ENCODE peak calls at places on chromosomes 6 and 20, in nine cellular contexts. One of them, this sample, is unnamed.

GRCh38 chr6:69816569-69816968 is 19.8 kb upstream of the LMBRD1 start:
- DNase-seq in HL-60: no peak
- DNase-seq in cardiac fibroblast: no peak
- DNase-seq in breast epithelium: no peak
- DNase-seq in GM12865: peak
- DNase-seq in CD8-positive, alpha-beta T cell: peak
- DNase-seq in stomach: no peak
- DNase-seq in HFF-Myc: no peak
- DNase-seq in dorsolateral prefrontal cortex: no peak
- DNase-seq in this sample: no peak

GRCh38 chr20:10660661-10661060 is 13.1 kb downstream of the JAG1 start:
- DNase-seq in stomach: no peak
- DNase-seq in cardiac fibroblast: no peak
- DNase-seq in HL-60: no peak
- DNase-seq in breast epithelium: no peak
- DNase-seq in HFF-Myc: no peak
- DNase-seq in GM12865: no peak
- DNase-seq in dorsolateral prefrontal cortex: no peak
- DNase-seq in CD8-positive, alpha-beta T cell: no peak
- DNase-seq in this sample: no peak

GRCh38 chr6:168860987-168861386 is 392.7 kb downstream of the THBS2 start:
- DNase-seq in GM12865: no peak
- DNase-seq in HL-60: no peak
- DNase-seq in HFF-Myc: no peak
- DNase-seq in breast epithelium: no peak
- DNase-seq in cardiac fibroblast: no peak
- DNase-seq in stomach: no peak
- DNase-seq in dorsolateral prefrontal cortex: no peak
- DNase-seq in CD8-positive, alpha-beta T cell: no peak
- DNase-seq in this sample: no peak

GRCh38 chr6:28105286-28105685 is 19.1 kb upstream of the ZSCAN16 start:
- DNase-seq in GM12865: peak
- DNase-seq in cardiac fibroblast: no peak
- DNase-seq in breast epithelium: no peak
- DNase-seq in HFF-Myc: no peak
- DNase-seq in CD8-positive, alpha-beta T cell: no peak
- DNase-seq in dorsolateral prefrontal cortex: no peak
- DNase-seq in stomach: no peak
- DNase-seq in HL-60: peak
- DNase-seq in this sample: no peak

GRCh38 chr20:2364014-2364413 is 16.7 kb upstream of the TGM6 start:
- DNase-seq in HFF-Myc: no peak
- DNase-seq in dorsolateral prefrontal cortex: no peak
- DNase-seq in breast epithelium: no peak
- DNase-seq in stomach: no peak
- DNase-seq in HL-60: no peak
- DNase-seq in CD8-positive, alpha-beta T cell: no peak
- DNase-seq in GM12865: no peak
- DNase-seq in cardiac fibroblast: peak
- DNase-seq in this sample: no peak

GRCh38 chr6:49430866-49431265 is 32.2 kb downstream of the MMUT start:
- DNase-seq in stomach: no peak
- DNase-seq in breast epithelium: no peak
- DNase-seq in HL-60: no peak
- DNase-seq in GM12865: no peak
- DNase-seq in CD8-positive, alpha-beta T cell: no peak
- DNase-seq in cardiac fibroblast: no peak
- DNase-seq in dorsolateral prefrontal cortex: no peak
- DNase-seq in HFF-Myc: no peak
- DNase-seq in this sample: no peak

GRCh38 chr6:160141001-160141726 is 19.5 kb downstream of the SLC22A1 start:
- DNase-seq in CD8-positive, alpha-beta T cell: no peak
- DNase-seq in HL-60: no peak
- DNase-seq in dorsolateral prefrontal cortex: no peak
- DNase-seq in breast epithelium: no peak
- DNase-seq in HFF-Myc: peak
- DNase-seq in GM12865: no peak
- DNase-seq in stomach: no peak
- DNase-seq in cardiac fibroblast: peak
- DNase-seq in this sample: no peak

GRCh38 chr6:100573169-100573568 is 108.4 kb upstream of the SIM1 start:
- DNase-seq in breast epithelium: no peak
- DNase-seq in HFF-Myc: peak
- DNase-seq in stomach: no peak
- DNase-seq in HL-60: no peak
- DNase-seq in CD8-positive, alpha-beta T cell: no peak
- DNase-seq in GM12865: peak
- DNase-seq in dorsolateral prefrontal cortex: no peak
- DNase-seq in cardiac fibroblast: peak
- DNase-seq in this sample: no peak

DNA sequence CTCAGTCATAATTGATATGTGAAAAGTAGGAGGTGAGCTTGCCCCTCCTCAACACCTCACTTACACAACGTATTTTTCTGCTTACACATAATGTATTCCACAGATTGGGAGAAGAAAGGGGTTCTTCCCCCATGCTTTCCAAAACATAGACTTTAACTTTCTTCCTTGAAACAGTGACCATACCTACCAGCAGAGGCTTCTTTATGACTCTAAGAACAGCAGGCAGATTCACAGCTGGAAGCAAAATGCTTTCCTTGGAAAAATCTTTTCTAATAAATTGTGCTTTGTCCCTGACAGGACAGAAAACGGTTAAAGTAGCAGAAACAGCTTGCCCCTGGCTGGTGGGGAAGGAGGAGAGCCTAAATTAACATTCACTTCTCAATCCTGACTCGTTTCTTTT is 629.1 kb upstream of the IMPG1 start:
- DNase-seq in dorsolateral prefrontal cortex: no peak
- DNase-seq in HL-60: no peak
- DNase-seq in CD8-positive, alpha-beta T cell: no peak
- DNase-seq in stomach: no peak
- DNase-seq in HFF-Myc: no peak
- DNase-seq in GM12865: no peak
- DNase-seq in cardiac fibroblast: peak
- DNase-seq in breast epithelium: no peak
- DNase-seq in this sample: no peak
- TF ChIP-seq CTCF in dorsolateral prefrontal cortex: no peak
- TF ChIP-seq CTCF in HL-60: no peak
- TF ChIP-seq CTCF in CD8-positive, alpha-beta T cell: no peak
- TF ChIP-seq CTCF in stomach: no peak
- TF ChIP-seq CTCF in HFF-Myc: no peak
- TF ChIP-seq CTCF in GM12865: no peak
- TF ChIP-seq CTCF in cardiac fibroblast: no peak
- TF ChIP-seq CTCF in breast epithelium: no peak
- TF ChIP-seq CTCF in this sample: no peak

GRCh38 chr6:1551236-1551635 is 58.5 kb upstream of the FOXC1 start:
- DNase-seq in dorsolateral prefrontal cortex: no peak
- DNase-seq in HFF-Myc: no peak
- DNase-seq in CD8-positive, alpha-beta T cell: no peak
- DNase-seq in cardiac fibroblast: no peak
- DNase-seq in breast epithelium: no peak
- DNase-seq in HL-60: no peak
- DNase-seq in GM12865: no peak
- DNase-seq in stomach: no peak
- DNase-seq in this sample: no peak

GRCh38 chr6:1553562-1554088 is 56.1 kb upstream of the FOXC1 start:
- DNase-seq in breast epithelium: no peak
- DNase-seq in HL-60: no peak
- DNase-seq in stomach: no peak
- DNase-seq in dorsolateral prefrontal cortex: no peak
- DNase-seq in HFF-Myc: no peak
- DNase-seq in CD8-positive, alpha-beta T cell: no peak
- DNase-seq in cardiac fibroblast: no peak
- DNase-seq in GM12865: no peak
- DNase-seq in this sample: no peak

GRCh38 chr6:1554881-1555569 is 54.7 kb upstream of the FOXC1 start:
- DNase-seq in cardiac fibroblast: peak
- DNase-seq in CD8-positive, alpha-beta T cell: peak
- DNase-seq in GM12865: peak
- DNase-seq in HL-60: peak
- DNase-seq in breast epithelium: peak
- DNase-seq in dorsolateral prefrontal cortex: peak
- DNase-seq in HFF-Myc: no peak
- DNase-seq in stomach: peak
- DNase-seq in this sample: peak

GRCh38 chr6:1552296-1552761 is 57.4 kb upstream of the FOXC1 start:
- DNase-seq in cardiac fibroblast: peak
- DNase-seq in stomach: no peak
- DNase-seq in HL-60: no peak
- DNase-seq in dorsolateral prefrontal cortex: no peak
- DNase-seq in GM12865: peak
- DNase-seq in CD8-positive, alpha-beta T cell: no peak
- DNase-seq in breast epithelium: no peak
- DNase-seq in HFF-Myc: no peak
- DNase-seq in this sample: peak

DNA sequence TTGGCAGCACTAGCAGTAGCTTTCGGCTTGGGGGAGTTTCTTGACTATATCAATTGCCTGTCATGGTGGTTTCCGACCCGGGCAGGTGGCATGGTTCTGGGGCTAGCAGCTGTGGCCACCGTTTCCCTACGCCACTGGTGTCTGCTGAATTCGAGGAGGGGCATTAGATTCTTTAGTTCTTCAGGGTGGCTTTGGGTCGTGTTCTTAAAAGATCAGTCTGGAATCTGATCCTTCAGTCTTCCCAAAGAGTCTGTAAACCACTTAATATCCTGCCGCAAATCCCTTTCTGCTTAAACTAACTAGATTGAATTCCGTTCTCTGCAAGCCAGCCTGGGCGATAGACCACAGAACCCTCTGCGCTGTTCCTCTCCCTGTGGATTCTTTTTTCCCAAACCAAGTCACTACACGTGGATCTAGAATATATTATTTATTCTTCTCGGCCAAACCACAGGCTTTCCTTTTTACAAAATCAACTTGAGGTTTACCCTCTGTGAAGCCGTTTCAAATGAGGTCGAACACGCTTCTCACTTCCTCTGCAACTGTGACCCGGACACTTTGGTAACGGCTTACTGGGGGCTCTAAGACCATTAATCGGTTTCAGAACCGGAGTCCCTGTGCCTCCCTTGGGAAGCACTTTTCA is 55.4 kb upstream of the FOXC1 start:
- DNase-seq in GM12865: peak
- DNase-seq in HL-60: no peak
- DNase-seq in CD8-positive, alpha-beta T cell: no peak
- DNase-seq in cardiac fibroblast: no peak
- DNase-seq in dorsolateral prefrontal cortex: peak
- DNase-seq in breast epithelium: no peak
- DNase-seq in stomach: no peak
- DNase-seq in HFF-Myc: no peak
- DNase-seq in this sample: no peak
- H3K4me3 ChIP-seq in GM12865: no peak
- H3K4me3 ChIP-seq in HL-60: no peak
- H3K4me3 ChIP-seq in CD8-positive, alpha-beta T cell: peak
- H3K4me3 ChIP-seq in cardiac fibroblast: peak
- H3K4me3 ChIP-seq in dorsolateral prefrontal cortex: peak
- H3K4me3 ChIP-seq in breast epithelium: peak
- H3K4me3 ChIP-seq in stomach: peak
- H3K4me3 ChIP-seq in HFF-Myc: peak
- H3K4me3 ChIP-seq in this sample: peak

GRCh38 chr6:166650824-166651223 is 23.8 kb upstream of the RPS6KA2 start:
- DNase-seq in HL-60: no peak
- DNase-seq in cardiac fibroblast: no peak
- DNase-seq in stomach: no peak
- DNase-seq in GM12865: no peak
- DNase-seq in breast epithelium: no peak
- DNase-seq in HFF-Myc: no peak
- DNase-seq in CD8-positive, alpha-beta T cell: no peak
- DNase-seq in dorsolateral prefrontal cortex: no peak
- DNase-seq in this sample: no peak

GRCh38 chr6:166646716-166647115 is 19.7 kb upstream of the RPS6KA2 start:
- DNase-seq in stomach: no peak
- DNase-seq in HFF-Myc: no peak
- DNase-seq in CD8-positive, alpha-beta T cell: no peak
- DNase-seq in cardiac fibroblast: no peak
- DNase-seq in GM12865: no peak
- DNase-seq in HL-60: no peak
- DNase-seq in breast epithelium: no peak
- DNase-seq in dorsolateral prefrontal cortex: no peak
- DNase-seq in this sample: no peak

GRCh38 chr6:166651408-166651807 is 24.4 kb upstream of the RPS6KA2 start:
- DNase-seq in HFF-Myc: no peak
- DNase-seq in cardiac fibroblast: no peak
- DNase-seq in GM12865: no peak
- DNase-seq in stomach: no peak
- DNase-seq in CD8-positive, alpha-beta T cell: no peak
- DNase-seq in dorsolateral prefrontal cortex: no peak
- DNase-seq in breast epithelium: no peak
- DNase-seq in HL-60: no peak
- DNase-seq in this sample: no peak

GRCh38 chr6:166647896-166648295 is 20.8 kb upstream of the RPS6KA2 start:
- DNase-seq in cardiac fibroblast: no peak
- DNase-seq in HL-60: no peak
- DNase-seq in CD8-positive, alpha-beta T cell: no peak
- DNase-seq in stomach: no peak
- DNase-seq in dorsolateral prefrontal cortex: no peak
- DNase-seq in HFF-Myc: no peak
- DNase-seq in GM12865: no peak
- DNase-seq in breast epithelium: no peak
- DNase-seq in this sample: no peak

DNA sequence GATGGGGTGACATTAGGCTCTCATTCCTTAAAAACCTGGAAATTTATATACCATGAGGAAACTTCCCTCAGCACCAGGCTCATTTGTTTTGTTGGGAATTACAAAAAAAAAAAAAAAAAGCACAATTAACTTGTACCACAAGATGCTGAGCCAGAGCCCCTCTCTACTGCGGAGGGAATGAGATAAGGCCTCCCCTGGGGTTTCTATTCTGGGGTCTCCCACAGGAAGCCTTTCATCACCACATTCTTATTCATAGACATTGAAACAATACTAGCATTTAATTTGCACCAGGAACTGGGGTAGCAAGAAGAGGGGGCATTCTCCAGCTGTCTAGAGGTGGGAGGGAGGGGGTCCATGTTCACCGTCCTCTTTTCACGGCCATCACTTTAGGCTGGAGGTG is 23.0 kb upstream of the RPS6KA2 start:
- DNase-seq in HL-60: no peak
- DNase-seq in cardiac fibroblast: no peak
- DNase-seq in CD8-positive, alpha-beta T cell: no peak
- DNase-seq in stomach: no peak
- DNase-seq in breast epithelium: no peak
- DNase-seq in HFF-Myc: no peak
- DNase-seq in GM12865: no peak
- DNase-seq in dorsolateral prefrontal cortex: no peak
- DNase-seq in this sample: no peak
- TF ChIP-seq CTCF in HL-60: no peak
- TF ChIP-seq CTCF in cardiac fibroblast: no peak
- TF ChIP-seq CTCF in CD8-positive, alpha-beta T cell: no peak
- TF ChIP-seq CTCF in stomach: no peak
- TF ChIP-seq CTCF in breast epithelium: no peak
- TF ChIP-seq CTCF in HFF-Myc: no peak
- TF ChIP-seq CTCF in GM12865: no peak
- TF ChIP-seq CTCF in dorsolateral prefrontal cortex: no peak
- TF ChIP-seq CTCF in this sample: no peak

DNA sequence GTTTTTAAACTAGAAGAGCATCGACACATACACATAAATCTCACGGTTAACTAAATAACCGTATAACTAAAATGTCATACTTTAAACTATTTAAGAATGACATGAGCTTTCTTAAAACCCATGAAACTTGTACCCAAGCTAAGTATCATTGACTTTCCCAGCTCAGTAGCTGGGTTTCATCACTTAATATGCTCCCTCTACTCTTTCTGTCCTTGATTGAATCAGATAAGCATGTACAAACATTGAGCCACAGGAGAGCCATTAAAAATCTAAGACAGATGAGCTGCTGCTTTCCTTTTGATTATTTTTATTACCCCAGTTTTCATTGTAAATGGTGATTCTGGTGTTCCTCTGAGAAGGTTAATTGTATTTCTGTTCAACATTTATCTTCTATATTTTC is 115.8 kb downstream of the FOXO3 start:
- DNase-seq in stomach: no peak
- DNase-seq in breast epithelium: no peak
- DNase-seq in dorsolateral prefrontal cortex: no peak
- DNase-seq in HFF-Myc: no peak
- DNase-seq in GM12865: no peak
- DNase-seq in cardiac fibroblast: no peak
- DNase-seq in CD8-positive, alpha-beta T cell: no peak
- DNase-seq in HL-60: no peak
- DNase-seq in this sample: no peak
- H3K4me3 ChIP-seq in stomach: no peak
- H3K4me3 ChIP-seq in breast epithelium: no peak
- H3K4me3 ChIP-seq in dorsolateral prefrontal cortex: no peak
- H3K4me3 ChIP-seq in HFF-Myc: no peak
- H3K4me3 ChIP-seq in GM12865: no peak
- H3K4me3 ChIP-seq in cardiac fibroblast: no peak
- H3K4me3 ChIP-seq in CD8-positive, alpha-beta T cell: no peak
- H3K4me3 ChIP-seq in HL-60: no peak
- H3K4me3 ChIP-seq in this sample: no peak

This sample was measured in gastrocnemius medialis.